ENCODE peak calls at places on chromosomes 3 and 15, in eight cellular contexts. Z is GM20000, V is heart left ventricle, F is heart right ventricle, L is mesothelial cell of epicardium, E is adrenal gland, N is H9, O is HFFc6. I is an unnamed sample.

GRCh38 chr3:60048447-60048848 is 998.6 kb upstream of the CFAP20DC start:
- DNase-seq in E (no peak), N (no peak), L (no peak), O (no peak), F (no peak), V (no peak), Z (no peak), I (no peak)

GRCh38 chr15:92800013-92800412 is 100.1 kb upstream of the CHD2 start:
- DNase-seq in E (peak; percentile 35), O (no peak), F (no peak), L (no peak), N (no peak), Z (no peak), V (no peak), I (no peak)

GRCh38 chr15:75227663-75228280 is 26.1 kb downstream of the C15orf39 start:
- DNase-seq in E (no peak), Z (no peak), N (no peak), F (no peak), V (no peak), O (no peak), L (no peak), I (no peak)

GRCh38 chr15:85748176-85748575 is 46.5 kb downstream of the KLHL25 start:
- DNase-seq in E (peak; percentile 41), O (no peak), V (no peak), L (no peak), N (peak; percentile 24), F (no peak), Z (no peak), I (no peak)

GRCh38 chr3:49124991-49125670 is 4.5 kb upstream of the USP19 start:
- DNase-seq in N (no peak), O (no peak), L (no peak), F (no peak), V (peak; percentile 60), Z (no peak), E (no peak), I (no peak)

GRCh38 chr3:186053954-186054353 is 54.9 kb downstream of the ETV5 start:
- DNase-seq in L (no peak), Z (no peak), V (no peak), F (no peak), N (no peak), E (peak; percentile 77), O (no peak), I (no peak)

GRCh38 chr3:15287565-15288330 is 44.6 kb downstream of the SH3BP5 start:
- DNase-seq in O (peak; percentile 82), V (no peak), E (peak; percentile 93), Z (no peak), N (no peak), L (no peak), F (peak; percentile 50), I (peak; percentile 85)

GRCh38 chr3:15223684-15224575 is 17.9 kb downstream of the CAPN7 start:
- DNase-seq in F (no peak), V (no peak), E (no peak), L (no peak), O (no peak), N (no peak), Z (no peak), I (no peak)

GRCh38 chr3:134918448-134918847 is 123.4 kb downstream of the EPHB1 start:
- DNase-seq in E (no peak), F (no peak), V (no peak), O (no peak), Z (peak; percentile 69), L (no peak), N (no peak), I (no peak)

GRCh38 chr3:33231755-33232465 is 13.3 kb upstream of the SUSD5 start:
- DNase-seq in L (no peak), O (no peak), Z (no peak), E (no peak), F (no peak), N (no peak), V (no peak), I (no peak)

GRCh38 chr3:139180489-139180888 is 135.8 kb upstream of the PRR23C start:
- DNase-seq in Z (no peak), F (no peak), N (no peak), V (no peak), L (no peak), O (no peak), E (no peak), I (no peak)

GRCh38 chr3:13823692-13824091 is 56.2 kb downstream of the WNT7A start:
- DNase-seq in Z (no peak), O (no peak), F (no peak), E (no peak), L (no peak), V (no peak), N (no peak), I (no peak)

GRCh38 chr3:37129871-37130270 is 44.5 kb downstream of the LRRFIP2 start:
- DNase-seq in V (no peak), O (peak; percentile 67), N (no peak), F (no peak), Z (no peak), E (no peak), L (no peak), I (no peak)

GRCh38 chr15:31049682-31050606 is 51.6 kb downstream of the TRPM1 start:
- DNase-seq in F (no peak), N (no peak), E (no peak), O (no peak), Z (no peak), L (no peak), V (no peak), I (no peak)

GRCh38 chr3:129317014-129317771 is 38.5 kb downstream of the HMCES start:
- DNase-seq in O (no peak), L (no peak), E (no peak), V (peak; percentile 65), F (no peak), Z (no peak), N (no peak), I (no peak)

GRCh38 chr3:36165509-36165908 is 214.8 kb upstream of the STAC start:
- DNase-seq in L (no peak), F (no peak), V (no peak), O (no peak), Z (no peak), E (no peak), N (no peak), I (no peak)

GRCh38 chr15:34847598-34847997 is 52.2 kb upstream of the ACTC1 start:
- DNase-seq in L (no peak), E (no peak), O (no peak), V (no peak), Z (no peak), F (no peak), N (no peak), I (no peak)

GRCh38 chr15:45891766-45892165 is 256.9 kb downstream of the SQOR start:
- DNase-seq in N (no peak), V (no peak), L (no peak), Z (no peak), O (peak; percentile 16), F (no peak), E (no peak), I (no peak)

GRCh38 chr3:139906441-139906840 is 28.5 kb upstream of the CLSTN2 start:
- DNase-seq in L (no peak), F (no peak), O (peak; percentile 8), N (peak; percentile 34), E (no peak), Z (no peak), V (no peak), I (no peak)

GRCh38 chr3:52041118-52041847 is 15.1 kb downstream of the DUSP7 start:
- DNase-seq in Z (no peak), F (no peak), L (no peak), O (no peak), E (no peak), N (peak; percentile 55), V (no peak), I (no peak)
- TF ChIP-seq CTCF in Z (no peak), F (peak; percentile 36), L (no peak), O (peak; percentile 54), E (peak; percentile 8), N (peak; percentile 51), V (no peak), I (peak; percentile 13)

DNA sequence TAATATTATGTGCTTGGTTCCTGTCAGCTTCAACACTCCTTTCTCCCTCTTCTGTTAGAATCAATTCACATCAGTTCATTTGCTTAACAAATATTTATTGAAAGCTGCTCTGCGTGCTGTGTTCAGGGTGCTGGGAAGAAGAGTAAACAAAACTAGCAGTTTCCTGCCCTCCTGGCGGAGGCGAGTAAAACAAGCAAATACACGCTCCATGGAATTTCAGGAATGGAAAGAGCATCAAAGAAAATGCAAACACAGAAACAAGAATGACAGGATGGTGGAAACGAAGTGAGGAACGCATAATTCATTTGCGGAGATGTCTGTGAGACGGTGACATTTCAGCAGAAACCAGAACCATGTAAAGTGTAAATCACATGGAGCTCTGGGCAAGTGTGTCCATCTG is 49.4 kb upstream of the SPTSSB start:
- DNase-seq in O (no peak), N (peak; percentile 71), Z (no peak), E (no peak), F (no peak), L (no peak), V (no peak), I (no peak)
- TF ChIP-seq CTCF in O (peak; percentile 20), N (peak; percentile 52), Z (no peak), E (no peak), F (no peak), L (no peak), V (no peak), I (no peak)

DNA sequence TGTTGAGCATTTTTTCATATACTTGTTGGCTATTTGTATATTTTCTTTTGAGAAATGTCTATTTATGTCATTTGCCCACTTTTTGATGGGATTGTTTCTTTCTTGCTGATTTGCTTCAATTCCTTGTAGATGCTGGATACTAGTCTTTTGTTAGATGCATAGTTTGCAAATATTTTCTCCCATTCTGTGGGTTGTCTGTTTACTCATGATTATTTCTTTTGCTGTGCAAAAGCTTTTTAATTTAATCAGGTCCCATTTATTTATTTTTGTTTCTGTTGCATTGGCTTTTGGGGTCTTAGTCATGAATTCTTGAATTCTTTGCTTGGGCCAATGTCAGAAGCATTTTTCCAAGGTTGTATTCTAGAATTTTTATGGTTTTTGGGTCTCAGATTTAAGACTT is 251.7 kb downstream of the WNT5A start:
- DNase-seq in Z (no peak), E (no peak), V (no peak), O (no peak), L (no peak), N (no peak), F (no peak), I (peak; percentile 35)
- TF ChIP-seq CTCF in Z (no peak), E (no peak), V (no peak), O (no peak), L (no peak), N (no peak), F (no peak), I (no peak)

DNA sequence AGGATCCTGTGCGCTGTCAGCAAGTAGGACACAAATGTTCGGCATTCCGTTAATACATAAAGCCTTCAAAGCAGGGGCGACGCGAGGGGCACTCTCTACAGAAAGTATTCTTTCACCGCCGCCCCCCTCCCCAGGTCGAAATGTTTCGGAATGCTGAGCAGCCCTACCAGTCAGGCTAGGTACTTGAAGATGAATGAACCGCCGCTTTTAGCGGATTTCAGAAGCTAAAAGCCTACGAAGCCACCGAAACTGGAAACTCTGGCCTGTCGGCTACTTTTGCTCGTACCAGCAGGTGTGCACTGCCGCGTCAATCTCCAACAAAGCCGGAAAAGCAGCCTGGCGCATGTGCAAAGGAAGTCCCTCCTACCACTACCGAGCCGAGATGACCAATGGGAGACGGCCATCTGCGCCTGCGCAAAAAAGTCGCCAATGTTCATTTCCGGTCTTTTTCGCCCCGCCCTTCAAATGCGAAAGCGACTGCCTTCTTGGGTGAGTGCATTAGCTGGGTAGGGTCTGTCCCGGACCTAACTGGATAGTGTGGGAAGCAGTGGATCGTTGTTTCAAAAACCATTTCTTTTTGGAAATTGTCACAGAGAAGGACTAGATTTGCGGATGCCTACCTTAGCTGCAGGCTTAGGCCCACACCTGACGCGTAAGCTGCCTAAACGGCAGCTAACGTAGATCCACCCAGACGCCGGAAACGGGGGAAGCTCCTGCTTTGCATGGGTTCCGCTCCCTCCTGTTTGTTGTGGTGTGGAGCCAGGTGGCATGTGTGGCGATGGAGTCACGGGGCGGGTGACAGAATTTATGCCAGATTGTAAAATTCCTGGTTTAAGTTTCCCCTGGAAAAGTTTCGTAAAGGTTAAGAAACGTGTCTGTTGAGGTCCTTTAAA is at the start of gene WDR5B:
- DNase-seq in N (peak; percentile 97), E (peak; percentile 99), Z (peak; percentile 94), V (peak; percentile 98), L (peak; percentile 99), O (peak; percentile 97), F (peak; percentile 98), I (peak; percentile 93)
- TF ChIP-seq CTCF in N (no peak), E (peak; percentile 6), Z (no peak), V (no peak), L (no peak), O (peak; percentile 11), F (no peak), I (peak; percentile 2)

I was measured in AG09319.